ENCODE peak calls at places on chromosomes 13 and 19, in eight cellular contexts. H, F, M, D, B, S, T and R are unnamed samples.

GRCh38 chr13:78185700-78186099 is 267.1 kb upstream of the EDNRB start:
- DNase-seq in T (no peak), D (no peak), S (no peak), F (no peak), H (no peak), M (no peak), B (no peak), R (no peak)

GRCh38 chr19:11798391-11799296 is at the start of gene ZNF491:
- DNase-seq in H (peak; percentile 70), D (peak; percentile 92), F (peak; percentile 96), M (peak; percentile 55), T (peak; percentile 94), B (peak; percentile 85), S (peak; percentile 63), R (peak; percentile 98)

GRCh38 chr19:38277969-38278680 is 13.8 kb downstream of the SPINT2 start:
- DNase-seq in D (no peak), B (no peak), T (no peak), S (no peak), H (no peak), F (peak; percentile 84), M (no peak), R (peak; percentile 67)

GRCh38 chr13:39876258-39876657 is 220.8 kb downstream of the COG6 start:
- DNase-seq in M (no peak), F (no peak), H (no peak), D (no peak), S (peak; percentile 91), B (no peak), T (no peak), R (no peak)

GRCh38 chr13:51759240-51759639 is 44.7 kb downstream of the DHRS12 start:
- DNase-seq in M (no peak), S (no peak), H (no peak), F (no peak), B (no peak), D (no peak), T (no peak), R (no peak)

GRCh38 chr13:44755872-44756271 is 179.7 kb upstream of the TSC22D1 start:
- DNase-seq in D (no peak), T (no peak), F (no peak), B (no peak), M (no peak), S (peak; percentile 51), H (no peak), R (no peak)

GRCh38 chr19:49660338-49660961 is 5.2 kb downstream of the IRF3 start:
- DNase-seq in S (no peak), M (no peak), F (no peak), T (no peak), D (no peak), B (no peak), H (no peak), R (no peak)

GRCh38 chr19:7191946-7192691 is 102.1 kb downstream of the INSR start:
- DNase-seq in F (no peak), D (no peak), S (no peak), H (peak; percentile 11), T (no peak), B (peak; percentile 41), M (no peak), R (no peak)

GRCh38 chr19:21586341-21587116 is 81.1 kb downstream of the ZNF429 start:
- DNase-seq in M (no peak), H (no peak), F (no peak), S (no peak), B (peak; percentile 24), T (peak; percentile 80), D (no peak), R (peak; percentile 53)

GRCh38 chr13:34506796-34507195 is 435.3 kb upstream of the NBEA start:
- DNase-seq in H (no peak), S (no peak), M (no peak), B (no peak), T (no peak), D (no peak), F (no peak), R (no peak)

GRCh38 chr19:47699360-47699917 is 13.8 kb upstream of the EHD2 start:
- DNase-seq in H (no peak), S (no peak), B (peak; percentile 60), D (no peak), T (peak; percentile 74), M (no peak), F (peak; percentile 52), R (peak; percentile 26)

GRCh38 chr19:45498411-45499195 is at the start of gene PPM1N:
- DNase-seq in B (peak; percentile 73), S (no peak), T (peak; percentile 58), H (peak; percentile 53), F (no peak), D (no peak), M (no peak), R (no peak)

GRCh38 chr13:101730420-101731000 is 278.0 kb downstream of the ITGBL1 start:
- DNase-seq in T (no peak), B (no peak), S (no peak), F (no peak), D (no peak), H (no peak), M (no peak), R (no peak)

GRCh38 chr13:38226496-38226895 is 123.2 kb upstream of the UFM1 start:
- DNase-seq in F (no peak), B (no peak), S (no peak), D (no peak), T (no peak), M (no peak), H (no peak), R (no peak)

GRCh38 chr13:34412817-34413365 is 529.2 kb upstream of the NBEA start:
- DNase-seq in D (no peak), S (no peak), B (no peak), M (no peak), F (no peak), H (no peak), T (peak; percentile 40), R (no peak)

GRCh38 chr19:42065511-42065910 is 4.5 kb downstream of the GRIK5 start:
- DNase-seq in D (no peak), M (no peak), S (no peak), B (no peak), F (no peak), T (no peak), H (no peak), R (no peak)

GRCh38 chr19:32675720-32676185 is at the start of gene RGS9BP:
- DNase-seq in T (peak; percentile 88), F (peak; percentile 92), H (peak; percentile 43), B (peak; percentile 59), D (no peak), S (no peak), M (peak; percentile 28), R (peak; percentile 82)

GRCh38 chr13:50846861-50847475 is 3.5 kb upstream of the DLEU7 start:
- DNase-seq in M (no peak), B (no peak), T (no peak), S (no peak), D (no peak), F (no peak), H (no peak), R (no peak)

GRCh38 chr13:21232196-21232595 is 55.7 kb downstream of the MRPL57 start:
- DNase-seq in B (no peak), S (no peak), T (no peak), M (no peak), H (no peak), F (no peak), D (no peak), R (no peak)

GRCh38 chr13:51797664-51798488 is 6.1 kb downstream of the DHRS12 start:
- DNase-seq in T (peak; percentile 96), B (peak; percentile 61), S (no peak), H (no peak), D (peak; percentile 52), F (peak; percentile 46), M (no peak), R (peak; percentile 89)

GRCh38 chr19:43643326-43643725 is 3.7 kb upstream of the CADM4 start:
- DNase-seq in B (no peak), S (no peak), D (no peak), T (no peak), H (no peak), F (no peak), M (no peak), R (no peak)